ENCODE peak calls at places on chromosome 2, in ten cellular contexts. M is anterior cingulate cortex; E is GM12865; L is epithelial cell of esophagus; H is pulmonary artery endothelial cell; K is colonic mucosa; C is AG08396; T is psoas muscle; J is AG08395; A is CD4-positive, alpha-beta memory T cell. F is an unnamed sample.

GRCh38 chr2:71226391-71226964 is 425 bp downstream of the PAIP2B start:
- DNase-seq in H (no peak), M (no peak), J (no peak), E (no peak), K (peak; percentile 60), C (no peak), L (no peak), A (no peak), T (peak; percentile 60), F (no peak)

GRCh38 chr2:26034597-26035067 is 748 bp downstream of the RAB10 start:
- DNase-seq in E (no peak), K (peak; percentile 32), M (no peak), C (no peak), H (no peak), T (no peak), J (no peak), A (peak; percentile 49), L (no peak), F (peak; percentile 35)

GRCh38 chr2:110860620-110861019 is 128.2 kb downstream of the ACOXL start:
- DNase-seq in H (no peak), T (no peak), L (no peak), M (no peak), J (no peak), K (no peak), A (no peak), C (no peak), E (no peak), F (no peak)

GRCh38 chr2:35298493-35298892 is 1057.1 kb upstream of the CRIM1 start:
- DNase-seq in H (no peak), J (no peak), M (no peak), K (no peak), L (peak; percentile 38), T (no peak), A (no peak), E (no peak), C (no peak), F (peak; percentile 72)

GRCh38 chr2:61722311-61722710 is 131.5 kb downstream of the FAM161A start:
- DNase-seq in E (no peak), K (no peak), L (no peak), H (no peak), C (no peak), J (no peak), M (no peak), T (no peak), A (no peak), F (no peak)

GRCh38 chr2:12678189-12678588 is 38.5 kb upstream of the TRIB2 start:
- DNase-seq in K (no peak), M (no peak), T (no peak), L (no peak), E (no peak), A (no peak), J (no peak), C (no peak), H (no peak), F (no peak)

GRCh38 chr2:239596298-239596697 is 195.5 kb upstream of the HDAC4 start:
- DNase-seq in C (no peak), A (no peak), T (peak; percentile 8), E (no peak), H (no peak), J (no peak), K (peak; percentile 10), M (no peak), L (no peak), F (no peak)

GRCh38 chr2:43292851-43293743 is 66.7 kb upstream of the ZFP36L2 start:
- DNase-seq in J (no peak), M (no peak), L (no peak), C (no peak), E (no peak), A (no peak), T (no peak), K (no peak), H (no peak), F (no peak)

GRCh38 chr2:1593371-1594205 is 150.7 kb downstream of the PXDN start:
- DNase-seq in K (no peak), L (peak; percentile 60), H (no peak), J (peak; percentile 90), A (no peak), T (peak; percentile 66), E (no peak), M (no peak), C (peak; percentile 82), F (peak; percentile 82)

GRCh38 chr2:241064008-241064801 is 37.9 kb downstream of the MTERF4 start:
- DNase-seq in A (peak; percentile 33), K (peak; percentile 47), L (peak; percentile 67), T (peak; percentile 45), E (peak; percentile 58), H (no peak), J (no peak), C (no peak), M (no peak), F (peak; percentile 57)

GRCh38 chr2:37671013-37671815 is at the start of gene CDC42EP3:
- DNase-seq in J (peak; percentile 50), K (peak; percentile 80), H (no peak), T (peak; percentile 83), M (peak; percentile 7), L (peak; percentile 65), A (peak; percentile 57), C (peak; percentile 74), E (peak; percentile 82), F (peak; percentile 56)

GRCh38 chr2:64105676-64106461 is 38.4 kb downstream of the PELI1 start:
- DNase-seq in M (no peak), J (no peak), L (peak; percentile 36), H (no peak), C (no peak), T (no peak), K (no peak), A (no peak), E (no peak), F (no peak)